ENCODE peak calls at places on chromosomes 12 and 14, in four cellular contexts. N, M, F and Y are unnamed samples.

GRCh38 chr12:120711411-120711810 is 1.2 kb downstream of the UNC119B start:
- DNase-seq in F (no peak), N (no peak), M (no peak), Y (no peak)

GRCh38 chr14:24840204-24840893 is 206.4 kb upstream of the GZMB start:
- DNase-seq in M (no peak), N (no peak), F (no peak), Y (no peak)

GRCh38 chr12:128079-128478 is 61.5 kb downstream of the IQSEC3 start:
- DNase-seq in N (no peak), M (no peak), F (no peak), Y (no peak)

GRCh38 chr12:105226219-105226618 is 9.8 kb downstream of the APPL2 start:
- DNase-seq in M (peak; percentile 70), N (no peak), F (peak; percentile 9), Y (peak; percentile 76)

GRCh38 chr14:104893435-104894207 is 28.6 kb downstream of the CEP170B start:
- DNase-seq in M (no peak), F (no peak), N (no peak), Y (no peak)

GRCh38 chr12:96134200-96134599 is 60.0 kb upstream of the ELK3 start:
- DNase-seq in N (no peak), F (no peak), M (no peak), Y (no peak)

GRCh38 chr14:55706893-55707292 is 126.9 kb downstream of the KTN1 start:
- DNase-seq in N (no peak), M (no peak), F (no peak), Y (no peak)

GRCh38 chr12:74892057-74892633 is 317.5 kb downstream of the KCNC2 start:
- DNase-seq in N (no peak), F (no peak), M (no peak), Y (no peak)

GRCh38 chr14:75011356-75012097 is 8.8 kb downstream of the EIF2B2 start:
- DNase-seq in F (no peak), M (peak; percentile 67), N (no peak), Y (no peak)

GRCh38 chr14:63383776-63384367 is 65.1 kb upstream of the GPHB5 start:
- DNase-seq in N (no peak), M (no peak), F (no peak), Y (no peak)

GRCh38 chr14:21039585-21040369 is 2.4 kb upstream of the RNASE7 start:
- DNase-seq in N (no peak), F (peak; percentile 90), M (peak; percentile 68), Y (no peak)

GRCh38 chr14:67577181-67577580 is 22.9 kb downstream of the PIGH start:
- DNase-seq in M (no peak), N (no peak), F (no peak), Y (no peak)

GRCh38 chr14:50928002-50928635 is 16.2 kb downstream of the PYGL start:
- DNase-seq in M (no peak), F (no peak), N (no peak), Y (no peak)

GRCh38 chr12:122869207-122869973 is 26.5 kb downstream of the VPS37B start:
- DNase-seq in N (no peak), M (no peak), F (no peak), Y (no peak)

GRCh38 chr14:101024686-101025085 is 121.2 kb upstream of the RTL1 start:
- DNase-seq in M (no peak), F (no peak), N (no peak), Y (no peak)

GRCh38 chr12:42705863-42706262 is 116.3 kb upstream of the PRICKLE1 start:
- DNase-seq in F (no peak), N (no peak), M (no peak), Y (peak; percentile 70)

GRCh38 chr12:115872212-115872611 is 405.3 kb downstream of the MED13L start:
- DNase-seq in F (no peak), N (no peak), M (no peak), Y (no peak)

GRCh38 chr14:33938131-33938949 is 12.5 kb downstream of the EGLN3 start:
- DNase-seq in M (no peak), N (no peak), F (peak; percentile 84), Y (peak; percentile 9)

GRCh38 chr12:53502331-53502730 is 1.2 kb downstream of the TARBP2 start:
- DNase-seq in N (no peak), M (peak; percentile 74), F (no peak), Y (no peak)

GRCh38 chr14:102594514-102595175 is 2.2 kb downstream of the RCOR1 start:
- DNase-seq in M (peak; percentile 83), N (no peak), F (peak; percentile 85), Y (peak; percentile 77)

GRCh38 chr12:81078469-81079196 is 754 bp downstream of the ACSS3 start:
- DNase-seq in F (no peak), M (peak; percentile 83), N (no peak), Y (peak; percentile 26)

GRCh38 chr12:92821142-92821541 is 108.0 kb downstream of the EEA1 start:
- DNase-seq in M (no peak), N (no peak), F (no peak), Y (no peak)

GRCh38 chr12:47840571-47840970 is 20.9 kb upstream of the HDAC7 start:
- DNase-seq in F (no peak), M (no peak), N (no peak), Y (no peak)

GRCh38 chr12:93790472-93791152 is 113.4 kb downstream of the CRADD start:
- DNase-seq in M (peak; percentile 72), N (peak; percentile 79), F (peak; percentile 12), Y (no peak)

GRCh38 chr12:121050725-121051124 is 11.7 kb upstream of the OASL start:
- DNase-seq in M (peak; percentile 53), N (no peak), F (no peak), Y (no peak)

GRCh38 chr12:53232641-53233538 is 881 bp upstream of the RARG start:
- DNase-seq in M (no peak), N (no peak), F (peak; percentile 63), Y (peak; percentile 54)

GRCh38 chr14:76386922-76387782 is 11.2 kb downstream of the ESRRB start:
- DNase-seq in N (no peak), F (peak; percentile 89), M (peak; percentile 86), Y (peak; percentile 39)

GRCh38 chr14:48614003-48614402 is 938.6 kb upstream of the MDGA2 start:
- DNase-seq in N (no peak), F (no peak), M (no peak), Y (no peak)

GRCh38 chr12:98543701-98544100 is 28.3 kb downstream of the TMPO start:
- DNase-seq in M (no peak), F (no peak), N (no peak), Y (no peak)

GRCh38 chr14:78325911-78326310 is 155.7 kb downstream of the NRXN3 start:
- DNase-seq in M (no peak), F (no peak), N (no peak), Y (no peak)

GRCh38 chr14:20606190-20606901 is 15.2 kb upstream of the RNASE12 start:
- DNase-seq in M (peak; percentile 60), N (no peak), F (peak; percentile 89), Y (no peak)

GRCh38 chr14:24334431-24335271 is at the start of gene ADCY4:
- DNase-seq in N (no peak), F (peak; percentile 56), M (no peak), Y (no peak)

GRCh38 chr12:89179983-89180382 is 172.3 kb downstream of the DUSP6 start:
- DNase-seq in N (peak; percentile 58), M (peak; percentile 87), F (no peak), Y (peak; percentile 95)

GRCh38 chr12:107454431-107454830 is 231.2 kb upstream of the PWP1 start:
- DNase-seq in M (no peak), N (no peak), F (no peak), Y (no peak)
- H3K4me1 ChIP-seq in M (no peaks in the 10 kb centered on the region), N (peaks cover 17% of the 10 kb centered on the region), F (peaks cover 11% of the 10 kb centered on the region), Y (no peaks in the 10 kb centered on the region)

DNA sequence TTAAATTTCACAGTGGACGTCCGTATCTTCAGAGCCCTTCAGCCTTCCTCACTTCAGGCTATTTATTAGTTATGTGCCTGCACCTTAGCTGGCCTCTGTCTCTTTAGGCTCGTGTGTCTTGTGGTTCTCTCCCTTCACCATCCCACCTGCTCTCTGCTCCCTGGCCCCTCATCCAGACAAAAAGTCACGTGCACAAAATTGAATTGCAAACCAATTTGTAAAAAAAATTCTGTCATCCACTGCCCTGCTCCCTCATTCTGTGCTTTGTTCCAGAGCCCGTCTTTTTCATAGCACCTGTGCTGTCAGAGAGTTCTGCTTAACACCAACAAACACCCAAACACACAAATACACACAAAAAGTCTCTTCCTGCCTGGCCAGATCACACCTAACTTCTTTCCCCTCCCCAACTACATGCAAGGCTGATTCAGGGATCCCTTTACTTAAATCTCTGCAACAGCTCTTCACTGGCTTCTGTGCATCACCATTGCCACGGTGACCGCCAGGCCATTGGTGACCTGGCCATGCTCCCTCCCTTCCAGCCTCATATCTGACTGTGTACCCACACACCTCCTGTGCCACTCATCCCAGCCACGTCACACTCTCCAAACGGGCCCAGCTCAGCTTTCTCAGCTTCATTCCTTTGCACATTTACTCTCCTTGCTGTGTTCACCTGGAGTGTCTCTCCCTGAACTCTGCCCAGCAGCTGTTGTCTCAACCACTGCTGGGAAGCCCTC is 205.7 kb downstream of the TTC8 start:
- DNase-seq in N (no peak), F (no peak), M (no peak), Y (no peak)
- H3K4me1 ChIP-seq in N (peaks cover 7% of the 10 kb centered on the region), F (peaks cover 9% of the 10 kb centered on the region), M (no peaks in the 10 kb centered on the region), Y (peaks cover 5% of the 10 kb centered on the region)

DNA sequence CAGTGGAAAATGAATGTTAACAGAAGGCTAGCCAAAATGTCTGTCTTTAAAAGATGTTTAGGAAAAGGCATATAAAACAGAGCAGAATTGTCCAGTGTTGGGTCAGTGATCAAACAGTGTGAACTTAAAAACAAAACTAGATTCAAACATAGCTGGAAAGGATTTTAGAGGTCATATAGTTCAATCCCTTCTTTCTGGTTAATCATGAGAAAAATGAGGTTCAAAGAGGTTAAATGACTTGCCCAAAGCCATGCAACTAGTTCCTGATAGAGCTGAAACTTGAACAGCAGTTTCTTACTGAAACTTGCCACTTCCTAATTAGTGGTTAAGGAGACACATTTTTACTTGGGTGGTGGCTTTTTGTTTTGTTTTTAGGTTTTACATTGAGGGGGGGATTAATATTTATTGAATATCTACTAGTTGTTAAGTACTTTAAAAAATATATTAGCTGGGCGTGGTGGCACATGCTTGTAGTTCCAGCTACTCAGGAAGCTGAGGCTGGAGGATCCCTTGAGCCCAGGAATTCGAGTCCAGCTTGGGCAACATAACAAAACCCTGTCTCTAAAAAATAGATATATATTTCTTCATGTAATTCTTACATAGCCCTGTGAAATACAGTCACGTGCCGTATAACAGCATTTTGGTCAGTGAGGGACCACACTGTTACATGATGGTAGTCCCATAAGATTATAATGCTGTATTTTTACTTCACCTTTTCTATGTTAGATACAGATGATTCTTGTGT is 20.4 kb downstream of the ACVR1B start:
- DNase-seq in N (no peak), M (no peak), F (no peak), Y (no peak)
- H3K4me1 ChIP-seq in N (peaks cover 38% of the 10 kb centered on the region), M (peaks cover 51% of the 10 kb centered on the region), F (peaks cover 12% of the 10 kb centered on the region), Y (peaks cover 48% of the 10 kb centered on the region)

DNA sequence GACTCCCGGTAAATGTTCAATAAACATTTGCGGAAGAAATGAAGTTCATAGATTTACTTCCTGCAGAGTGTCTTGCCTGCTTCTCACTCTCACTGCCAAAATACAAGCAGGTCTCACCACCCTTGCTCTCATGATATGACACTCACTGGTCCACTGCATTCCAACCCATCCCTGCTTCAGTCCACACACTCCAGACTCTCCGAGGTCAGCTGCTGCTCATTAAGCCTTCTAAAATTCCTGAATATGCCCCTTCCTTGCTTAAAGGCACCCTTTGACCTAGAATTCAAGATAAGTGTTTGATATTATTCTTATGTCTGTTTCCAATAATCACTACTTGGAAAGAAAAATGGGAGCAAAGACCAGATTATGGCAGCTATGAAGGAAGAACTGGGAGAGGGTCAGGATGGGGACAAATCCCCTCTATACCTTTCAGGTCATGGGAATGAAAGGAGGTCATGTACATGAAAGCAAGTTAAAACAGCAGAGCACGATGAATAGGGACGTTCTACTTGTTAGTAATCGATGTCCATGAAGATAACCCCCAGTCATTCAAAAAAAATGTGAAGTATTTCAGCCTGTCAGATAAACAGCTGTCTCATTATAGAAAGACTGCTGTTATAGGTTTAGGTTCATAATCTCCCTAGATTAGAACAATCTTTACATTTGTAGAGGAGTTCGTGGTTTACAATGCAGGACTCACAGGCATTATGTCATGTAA is 10.5 kb upstream of the NID2 start:
- DNase-seq in M (no peak), F (no peak), N (no peak), Y (no peak)
- H3K4me1 ChIP-seq in M (no peaks in the 10 kb centered on the region), F (no peaks in the 10 kb centered on the region), N (peaks cover 43% of the 10 kb centered on the region), Y (no peaks in the 10 kb centered on the region)

GRCh38 chr12:6925543-6926279 is 2.0 kb upstream of the ATN1 start:
- DNase-seq in M (peak; percentile 81), N (no peak), F (peak; percentile 91), Y (peak; percentile 72)
- H3K4me1 ChIP-seq in M (peaks cover 39% of the 10 kb centered on the region), N (peaks cover 42% of the 10 kb centered on the region), F (peaks cover 46% of the 10 kb centered on the region), Y (peaks cover 41% of the 10 kb centered on the region)